ENCODE peak calls at places on chromosomes 2 and 18, in nine cellular contexts. C is sigmoid colon, M is H1, V is suprapubic skin, U is IMR-90, Z is HepG2, D is K562, F is A549, I is heart left ventricle. A is an unnamed sample.

GRCh38 chr18:8121942-8122480 is 487.2 kb upstream of the RAB12 start:
- DNase-seq in F (peak; percentile 65), D (no peak), U (peak; percentile 94), V (no peak), C (no peak), M (peak; percentile 17), Z (no peak), I (no peak), A (no peak)

GRCh38 chr2:40103590-40103989 is 324.5 kb upstream of the THUMPD2 start:
- DNase-seq in F (no peak), U (peak; percentile 92), V (no peak), D (no peak), C (no peak), I (no peak), Z (no peak), M (no peak), A (no peak)

GRCh38 chr2:74571058-74571457 is 16.5 kb downstream of the DOK1 start:
- DNase-seq in U (no peak), M (no peak), Z (no peak), C (no peak), I (no peak), D (no peak), F (no peak), V (no peak), A (no peak)

GRCh38 chr2:54639609-54640008 is 83.9 kb upstream of the EML6 start:
- DNase-seq in F (peak; percentile 31), U (peak; percentile 16), V (no peak), I (no peak), D (no peak), M (no peak), Z (no peak), C (no peak), A (no peak)

GRCh38 chr2:98895221-98895620 is 40.8 kb downstream of the CRACDL start:
- DNase-seq in U (no peak), I (no peak), C (no peak), D (no peak), M (no peak), V (peak; percentile 28), Z (no peak), F (no peak), A (no peak)

GRCh38 chr18:23871410-23871809 is 143.1 kb upstream of the TTC39C start:
- DNase-seq in F (peak; percentile 7), D (no peak), U (no peak), V (no peak), I (peak; percentile 48), Z (no peak), M (no peak), C (no peak), A (no peak)

GRCh38 chr2:196239622-196240587 is 68.5 kb upstream of the STK17B start:
- DNase-seq in Z (no peak), U (peak; percentile 93), D (peak; percentile 22), F (no peak), V (no peak), M (no peak), C (peak; percentile 73), I (peak; percentile 69), A (peak; percentile 65)

GRCh38 chr18:24138884-24139616 is at the start of gene CABYR:
- DNase-seq in M (peak; percentile 93), C (peak; percentile 87), I (peak; percentile 65), V (no peak), F (peak; percentile 91), U (peak; percentile 86), Z (peak; percentile 9), D (no peak), A (peak; percentile 55)

GRCh38 chr2:12428324-12428723 is 288.4 kb upstream of the TRIB2 start:
- DNase-seq in F (no peak), M (no peak), D (no peak), Z (no peak), I (no peak), U (peak; percentile 53), C (no peak), V (no peak), A (no peak)

GRCh38 chr2:70851704-70852103 is 16.1 kb upstream of the CD207 start:
- DNase-seq in M (no peak), C (no peak), I (no peak), F (no peak), V (no peak), Z (no peak), U (no peak), D (no peak), A (no peak)

GRCh38 chr2:51722311-51722710 is 690.4 kb upstream of the NRXN1 start:
- DNase-seq in D (no peak), I (no peak), V (no peak), M (no peak), C (no peak), F (no peak), U (peak; percentile 98), Z (no peak), A (no peak)

GRCh38 chr18:59799383-59800015 is 100.3 kb upstream of the PMAIP1 start:
- DNase-seq in F (no peak), V (no peak), U (peak; percentile 46), C (no peak), Z (no peak), D (no peak), M (no peak), I (no peak), A (no peak)

GRCh38 chr2:237563816-237564215 is 2.6 kb upstream of the PRLH start:
- DNase-seq in M (no peak), D (no peak), U (peak; percentile 23), F (no peak), I (no peak), C (peak; percentile 62), V (no peak), Z (no peak), A (no peak)

GRCh38 chr18:70288171-70288850 is 534 bp upstream of the SOCS6 start:
- DNase-seq in F (no peak), D (no peak), I (peak; percentile 52), V (peak; percentile 80), M (no peak), C (peak; percentile 78), U (peak; percentile 39), Z (peak; percentile 35), A (no peak)

GRCh38 chr2:177998006-177998405 is 74.6 kb downstream of the PDE11A start:
- DNase-seq in V (no peak), M (no peak), C (no peak), U (peak; percentile 89), Z (no peak), D (no peak), I (no peak), F (peak; percentile 59), A (no peak)
- H3K4me3 ChIP-seq in V (no peak overlapping the region), M (no peak overlapping the region), C (no peak overlapping the region), U (no peak overlapping the region), Z (no peak overlapping the region), D (no peak overlapping the region), I (no peak overlapping the region), F (no peak overlapping the region), A (no peak overlapping the region)

DNA sequence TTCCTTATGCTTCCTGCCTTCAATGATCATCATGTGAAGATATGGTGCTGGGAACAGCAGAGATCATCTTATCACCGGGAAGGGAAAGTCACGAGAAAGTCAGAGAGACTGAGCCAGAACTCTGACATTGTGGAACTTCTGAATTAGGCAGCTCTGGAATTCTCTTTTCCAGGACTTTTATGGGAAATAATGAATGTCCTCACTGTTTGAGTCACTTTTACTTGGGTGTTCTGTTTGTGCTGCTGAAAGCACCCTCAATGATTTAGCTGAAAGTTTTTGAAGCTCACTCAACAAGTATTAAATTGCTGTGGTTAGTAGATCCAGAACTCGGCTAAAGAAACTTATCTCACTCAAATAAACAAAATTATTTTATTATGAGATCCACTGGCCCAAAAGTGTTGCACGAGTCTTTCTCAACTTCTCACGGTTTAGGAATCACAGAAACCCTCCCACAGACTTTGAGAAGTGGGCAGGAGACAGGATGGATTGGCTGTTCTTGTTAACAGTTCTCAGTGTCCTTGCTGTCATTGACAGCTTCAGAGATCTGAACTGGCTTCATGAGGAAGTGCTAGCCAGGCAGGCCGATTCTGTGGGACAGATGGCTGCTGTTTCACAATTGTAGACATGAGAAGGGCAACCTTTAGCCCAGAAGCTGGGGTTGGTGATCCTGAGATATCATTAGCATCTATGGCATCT is 26.4 kb upstream of the ATRAID start:
- DNase-seq in U (peak; percentile 80), C (peak; percentile 74), M (no peak), F (no peak), V (peak; percentile 86), D (no peak), I (no peak), Z (peak; percentile 86), A (peak; percentile 66)
- TF ChIP-seq POLR2A in U (no peak), C (no peak), M (no peak), F (no peak), V (no peak), D (no peak), I (no peak), Z (no peak), A (no peak)

GRCh38 chr2:169363570-169364150 is 1.3 kb upstream of the LRP2 start:
- DNase-seq in V (no peak), U (no peak), D (peak; percentile 27), I (peak; percentile 9), M (no peak), F (peak; percentile 19), Z (no peak), C (no peak), A (no peak)

GRCh38 chr2:169361706-169362345 is 508 bp downstream of the LRP2 start:
- DNase-seq in C (no peak), V (no peak), F (peak; percentile 1), M (no peak), Z (no peak), D (peak; percentile 22), U (no peak), I (no peak), A (no peak)

GRCh38 chr2:169362346-169363026 is at the start of gene LRP2:
- DNase-seq in F (peak; percentile 4), C (no peak), V (no peak), M (no peak), U (no peak), I (no peak), Z (peak; percentile 15), D (peak; percentile 19), A (no peak)

GRCh38 chr2:169363027-169363569 is 764 bp upstream of the LRP2 start:
- DNase-seq in M (no peak), V (no peak), Z (no peak), C (no peak), D (no peak), U (no peak), I (no peak), F (peak; percentile 1), A (no peak)

GRCh38 chr2:169360984-169361705 is 1.2 kb downstream of the LRP2 start:
- DNase-seq in Z (no peak), I (no peak), F (no peak), U (no peak), D (no peak), C (no peak), V (no peak), M (no peak), A (no peak)
- H3K4me3 ChIP-seq in Z (peak overlapping the region; percentile 67), I (peak overlapping the region; percentile 47), F (peak overlapping the region; percentile 47), U (no peak overlapping the region), D (no peak overlapping the region), C (peak overlapping the region; percentile 45), V (peak overlapping the region; percentile 63), M (peak overlapping the region; percentile 42), A (no peak overlapping the region)

DNA sequence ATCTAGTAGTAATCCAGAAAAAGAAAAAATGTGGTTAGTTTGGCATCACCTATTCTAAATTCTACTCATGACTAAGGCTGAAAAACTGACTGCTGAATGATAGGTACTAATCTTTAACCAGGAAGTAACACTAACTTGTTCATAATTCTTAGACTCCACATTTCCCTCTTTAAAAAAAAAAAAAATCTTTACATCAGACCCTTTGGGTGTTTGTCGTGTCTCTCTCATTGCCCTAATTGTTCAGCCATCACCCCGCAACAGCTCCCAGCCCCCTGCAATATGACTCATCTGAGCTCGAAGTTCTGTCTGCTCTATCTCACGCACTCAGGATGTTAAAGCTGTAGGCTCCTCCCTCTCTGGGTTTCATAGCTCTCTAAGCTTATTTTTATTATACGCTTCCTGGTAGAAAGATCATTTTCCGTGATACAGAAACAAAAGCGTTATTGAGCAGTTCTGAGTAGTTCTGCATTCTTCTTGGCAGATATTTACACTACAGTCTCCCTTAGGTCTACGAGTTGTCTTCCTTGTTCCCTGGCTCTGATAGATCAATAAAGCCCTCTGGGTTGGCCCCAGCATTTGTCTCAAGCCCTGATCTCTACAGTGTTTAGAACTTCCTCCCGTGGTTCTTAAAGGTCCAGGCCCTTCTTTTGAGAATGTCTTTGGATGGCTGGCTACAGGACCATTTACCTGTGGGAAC is 95.6 kb downstream of the TNFRSF11A start:
- DNase-seq in U (peak; percentile 65), I (no peak), C (no peak), M (no peak), Z (peak; percentile 85), F (peak; percentile 69), D (peak; percentile 76), V (no peak), A (no peak)
- TF ChIP-seq POLR2A in U (no peak), I (no peak), C (no peak), M (no peak), Z (no peak), F (no peak), D (no peak), V (no peak), A (no peak)

A was measured in lower leg skin.